ENCODE peak calls at places on chromosomes 5 and 9, in six cellular contexts. One of them, this sample, is unnamed.

GRCh38 chr5:157912621-157913325 is 53.8 kb upstream of the CLINT1 start:
- DNase-seq in GM06990: peak; percentile 78
- DNase-seq in sciatic nerve: no peak
- DNase-seq in GM23248: no peak
- DNase-seq in GM23338: no peak
- DNase-seq in activated CD4-positive, CD25-positive, alpha-beta regulatory T cell treated with anti-CD3 and anti-CD28 coated beads, Interleukin-2, amount 50 U/mL, for 72 hours: no peak
- DNase-seq in this sample: peak; percentile 42

GRCh38 chr5:78753093-78753531 is 104.5 kb upstream of the LHFPL2 start:
- DNase-seq in GM06990: no peak
- DNase-seq in GM23338: no peak
- DNase-seq in activated CD4-positive, CD25-positive, alpha-beta regulatory T cell treated with anti-CD3 and anti-CD28 coated beads, Interleukin-2, amount 50 U/mL, for 72 hours: no peak
- DNase-seq in GM23248: peak; percentile 74
- DNase-seq in sciatic nerve: no peak
- DNase-seq in this sample: no peak

GRCh38 chr5:57410374-57411320 is 72.0 kb downstream of the ACTBL2 start:
- DNase-seq in activated CD4-positive, CD25-positive, alpha-beta regulatory T cell treated with anti-CD3 and anti-CD28 coated beads, Interleukin-2, amount 50 U/mL, for 72 hours: no peak
- DNase-seq in sciatic nerve: no peak
- DNase-seq in GM23338: no peak
- DNase-seq in GM23248: no peak
- DNase-seq in GM06990: no peak
- DNase-seq in this sample: no peak

GRCh38 chr9:4299006-4299795 is 667 bp downstream of the GLIS3 start:
- DNase-seq in GM06990: peak; percentile 15
- DNase-seq in activated CD4-positive, CD25-positive, alpha-beta regulatory T cell treated with anti-CD3 and anti-CD28 coated beads, Interleukin-2, amount 50 U/mL, for 72 hours: peak; percentile 33
- DNase-seq in GM23338: peak; percentile 72
- DNase-seq in sciatic nerve: peak; percentile 60
- DNase-seq in GM23248: peak; percentile 77
- DNase-seq in this sample: peak; percentile 75

GRCh38 chr9:92724528-92725265 is 39.9 kb downstream of the BICD2 start:
- DNase-seq in activated CD4-positive, CD25-positive, alpha-beta regulatory T cell treated with anti-CD3 and anti-CD28 coated beads, Interleukin-2, amount 50 U/mL, for 72 hours: no peak
- DNase-seq in GM06990: no peak
- DNase-seq in GM23338: no peak
- DNase-seq in sciatic nerve: peak; percentile 50
- DNase-seq in GM23248: no peak
- DNase-seq in this sample: no peak

GRCh38 chr5:73985145-73985544 is 359.1 kb downstream of the ARHGEF28 start:
- DNase-seq in GM06990: no peak
- DNase-seq in sciatic nerve: no peak
- DNase-seq in GM23248: peak; percentile 42
- DNase-seq in GM23338: peak; percentile 36
- DNase-seq in activated CD4-positive, CD25-positive, alpha-beta regulatory T cell treated with anti-CD3 and anti-CD28 coated beads, Interleukin-2, amount 50 U/mL, for 72 hours: no peak
- DNase-seq in this sample: peak; percentile 40

GRCh38 chr9:68750786-68751185 is 45.7 kb downstream of the PIP5K1B start:
- DNase-seq in sciatic nerve: no peak
- DNase-seq in activated CD4-positive, CD25-positive, alpha-beta regulatory T cell treated with anti-CD3 and anti-CD28 coated beads, Interleukin-2, amount 50 U/mL, for 72 hours: no peak
- DNase-seq in GM06990: no peak
- DNase-seq in GM23338: peak; percentile 45
- DNase-seq in GM23248: no peak
- DNase-seq in this sample: peak; percentile 37

GRCh38 chr9:116355153-116355827 is 201.7 kb downstream of the PAPPA start:
- DNase-seq in GM23248: peak; percentile 49
- DNase-seq in sciatic nerve: no peak
- DNase-seq in GM23338: peak; percentile 54
- DNase-seq in GM06990: no peak
- DNase-seq in activated CD4-positive, CD25-positive, alpha-beta regulatory T cell treated with anti-CD3 and anti-CD28 coated beads, Interleukin-2, amount 50 U/mL, for 72 hours: no peak
- DNase-seq in this sample: peak; percentile 45

GRCh38 chr5:92560698-92561361 is 1020.2 kb downstream of the NR2F1-AS1 start:
- DNase-seq in activated CD4-positive, CD25-positive, alpha-beta regulatory T cell treated with anti-CD3 and anti-CD28 coated beads, Interleukin-2, amount 50 U/mL, for 72 hours: no peak
- DNase-seq in GM23338: peak; percentile 61
- DNase-seq in GM06990: no peak
- DNase-seq in GM23248: peak; percentile 82
- DNase-seq in sciatic nerve: no peak
- DNase-seq in this sample: no peak

GRCh38 chr5:122775713-122776084 is 819 bp downstream of the SNX2 start:
- DNase-seq in GM23248: no peak
- DNase-seq in GM06990: peak; percentile 32
- DNase-seq in GM23338: no peak
- DNase-seq in activated CD4-positive, CD25-positive, alpha-beta regulatory T cell treated with anti-CD3 and anti-CD28 coated beads, Interleukin-2, amount 50 U/mL, for 72 hours: no peak
- DNase-seq in sciatic nerve: no peak
- DNase-seq in this sample: no peak

GRCh38 chr5:57575839-57576238 is 93.2 kb upstream of the ACTBL2 start:
- DNase-seq in activated CD4-positive, CD25-positive, alpha-beta regulatory T cell treated with anti-CD3 and anti-CD28 coated beads, Interleukin-2, amount 50 U/mL, for 72 hours: no peak
- DNase-seq in GM06990: no peak
- DNase-seq in GM23248: no peak
- DNase-seq in GM23338: peak; percentile 11
- DNase-seq in sciatic nerve: no peak
- DNase-seq in this sample: no peak

GRCh38 chr9:134966697-134967546 is 49.2 kb upstream of the FCN1 start:
- DNase-seq in GM23248: no peak
- DNase-seq in GM23338: no peak
- DNase-seq in sciatic nerve: peak; percentile 40
- DNase-seq in activated CD4-positive, CD25-positive, alpha-beta regulatory T cell treated with anti-CD3 and anti-CD28 coated beads, Interleukin-2, amount 50 U/mL, for 72 hours: no peak
- DNase-seq in GM06990: no peak
- DNase-seq in this sample: no peak

GRCh38 chr5:73822989-73823339 is 197.0 kb downstream of the ARHGEF28 start:
- DNase-seq in GM06990: no peak
- DNase-seq in GM23248: peak; percentile 45
- DNase-seq in GM23338: no peak
- DNase-seq in sciatic nerve: no peak
- DNase-seq in activated CD4-positive, CD25-positive, alpha-beta regulatory T cell treated with anti-CD3 and anti-CD28 coated beads, Interleukin-2, amount 50 U/mL, for 72 hours: no peak
- DNase-seq in this sample: no peak

GRCh38 chr9:113578877-113579269 is 115.3 kb downstream of the RGS3 start:
- DNase-seq in GM23248: peak; percentile 96
- DNase-seq in sciatic nerve: no peak
- DNase-seq in GM23338: no peak
- DNase-seq in activated CD4-positive, CD25-positive, alpha-beta regulatory T cell treated with anti-CD3 and anti-CD28 coated beads, Interleukin-2, amount 50 U/mL, for 72 hours: peak; percentile 77
- DNase-seq in GM06990: peak; percentile 83
- DNase-seq in this sample: no peak

GRCh38 chr5:159316519-159317383 is 13.5 kb downstream of the IL12B start:
- DNase-seq in GM06990: no peak
- DNase-seq in GM23338: peak; percentile 76
- DNase-seq in GM23248: peak; percentile 62
- DNase-seq in activated CD4-positive, CD25-positive, alpha-beta regulatory T cell treated with anti-CD3 and anti-CD28 coated beads, Interleukin-2, amount 50 U/mL, for 72 hours: no peak
- DNase-seq in sciatic nerve: no peak
- DNase-seq in this sample: peak; percentile 71

GRCh38 chr9:121498150-121498486 is 1.5 kb downstream of the GGTA1 start:
- DNase-seq in GM23248: peak; percentile 85
- DNase-seq in activated CD4-positive, CD25-positive, alpha-beta regulatory T cell treated with anti-CD3 and anti-CD28 coated beads, Interleukin-2, amount 50 U/mL, for 72 hours: no peak
- DNase-seq in GM23338: peak; percentile 93
- DNase-seq in GM06990: peak; percentile 59
- DNase-seq in sciatic nerve: no peak
- DNase-seq in this sample: peak; percentile 88

GRCh38 chr9:126516936-126517750 is 96.6 kb upstream of the LMX1B start:
- DNase-seq in GM23248: peak; percentile 94
- DNase-seq in GM06990: peak; percentile 35
- DNase-seq in activated CD4-positive, CD25-positive, alpha-beta regulatory T cell treated with anti-CD3 and anti-CD28 coated beads, Interleukin-2, amount 50 U/mL, for 72 hours: peak; percentile 49
- DNase-seq in sciatic nerve: peak; percentile 77
- DNase-seq in GM23338: peak; percentile 78
- DNase-seq in this sample: peak; percentile 88

GRCh38 chr5:159518361-159518760 is 188.1 kb upstream of the IL12B start:
- DNase-seq in GM23248: peak; percentile 53
- DNase-seq in sciatic nerve: no peak
- DNase-seq in activated CD4-positive, CD25-positive, alpha-beta regulatory T cell treated with anti-CD3 and anti-CD28 coated beads, Interleukin-2, amount 50 U/mL, for 72 hours: no peak
- DNase-seq in GM23338: no peak
- DNase-seq in GM06990: no peak
- DNase-seq in this sample: no peak

GRCh38 chr9:71243951-71244350 is 122.5 kb upstream of the TRPM3 start:
- DNase-seq in GM23248: no peak
- DNase-seq in sciatic nerve: no peak
- DNase-seq in GM23338: peak; percentile 57
- DNase-seq in GM06990: no peak
- DNase-seq in activated CD4-positive, CD25-positive, alpha-beta regulatory T cell treated with anti-CD3 and anti-CD28 coated beads, Interleukin-2, amount 50 U/mL, for 72 hours: no peak
- DNase-seq in this sample: peak; percentile 76

GRCh38 chr5:148751025-148751424 is 75.4 kb upstream of the ADRB2 start:
- DNase-seq in GM06990: no peak
- DNase-seq in activated CD4-positive, CD25-positive, alpha-beta regulatory T cell treated with anti-CD3 and anti-CD28 coated beads, Interleukin-2, amount 50 U/mL, for 72 hours: no peak
- DNase-seq in sciatic nerve: no peak
- DNase-seq in GM23248: no peak
- DNase-seq in GM23338: no peak
- DNase-seq in this sample: no peak

GRCh38 chr5:38207343-38207742 is 51.0 kb upstream of the EGFLAM start:
- DNase-seq in activated CD4-positive, CD25-positive, alpha-beta regulatory T cell treated with anti-CD3 and anti-CD28 coated beads, Interleukin-2, amount 50 U/mL, for 72 hours: no peak
- DNase-seq in GM23248: peak; percentile 31
- DNase-seq in GM06990: no peak
- DNase-seq in sciatic nerve: no peak
- DNase-seq in GM23338: peak; percentile 68
- DNase-seq in this sample: no peak

GRCh38 chr5:76874088-76874581 is 24.3 kb downstream of the S100Z start:
- DNase-seq in sciatic nerve: no peak
- DNase-seq in GM06990: peak; percentile 39
- DNase-seq in GM23248: no peak
- DNase-seq in activated CD4-positive, CD25-positive, alpha-beta regulatory T cell treated with anti-CD3 and anti-CD28 coated beads, Interleukin-2, amount 50 U/mL, for 72 hours: no peak
- DNase-seq in GM23338: no peak
- DNase-seq in this sample: no peak

GRCh38 chr5:36690041-36690941 is 83.9 kb downstream of the SLC1A3 start:
- DNase-seq in sciatic nerve: peak; percentile 86
- DNase-seq in GM23248: peak; percentile 92
- DNase-seq in GM23338: peak; percentile 96
- DNase-seq in activated CD4-positive, CD25-positive, alpha-beta regulatory T cell treated with anti-CD3 and anti-CD28 coated beads, Interleukin-2, amount 50 U/mL, for 72 hours: peak; percentile 63
- DNase-seq in GM06990: peak; percentile 79
- DNase-seq in this sample: peak; percentile 93

GRCh38 chr9:71355884-71356283 is 234.5 kb upstream of the TRPM3 start:
- DNase-seq in GM06990: no peak
- DNase-seq in sciatic nerve: no peak
- DNase-seq in activated CD4-positive, CD25-positive, alpha-beta regulatory T cell treated with anti-CD3 and anti-CD28 coated beads, Interleukin-2, amount 50 U/mL, for 72 hours: no peak
- DNase-seq in GM23338: peak; percentile 80
- DNase-seq in GM23248: no peak
- DNase-seq in this sample: peak; percentile 46

GRCh38 chr9:73773896-73774295 is 622.2 kb downstream of the ANXA1 start:
- DNase-seq in GM23248: no peak
- DNase-seq in sciatic nerve: no peak
- DNase-seq in GM06990: no peak
- DNase-seq in activated CD4-positive, CD25-positive, alpha-beta regulatory T cell treated with anti-CD3 and anti-CD28 coated beads, Interleukin-2, amount 50 U/mL, for 72 hours: no peak
- DNase-seq in GM23338: no peak
- DNase-seq in this sample: no peak

GRCh38 chr9:128164332-128164885 is 4.3 kb downstream of the BBLN start:
- DNase-seq in GM23338: no peak
- DNase-seq in activated CD4-positive, CD25-positive, alpha-beta regulatory T cell treated with anti-CD3 and anti-CD28 coated beads, Interleukin-2, amount 50 U/mL, for 72 hours: no peak
- DNase-seq in GM06990: no peak
- DNase-seq in sciatic nerve: no peak
- DNase-seq in GM23248: peak; percentile 28
- DNase-seq in this sample: no peak

GRCh38 chr5:17185776-17186175 is 31.7 kb upstream of the BASP1 start:
- DNase-seq in GM23338: no peak
- DNase-seq in GM23248: peak; percentile 96
- DNase-seq in GM06990: no peak
- DNase-seq in activated CD4-positive, CD25-positive, alpha-beta regulatory T cell treated with anti-CD3 and anti-CD28 coated beads, Interleukin-2, amount 50 U/mL, for 72 hours: no peak
- DNase-seq in sciatic nerve: no peak
- DNase-seq in this sample: no peak

GRCh38 chr9:68941780-68942459 is 72.0 kb downstream of the PRKACG start:
- DNase-seq in activated CD4-positive, CD25-positive, alpha-beta regulatory T cell treated with anti-CD3 and anti-CD28 coated beads, Interleukin-2, amount 50 U/mL, for 72 hours: no peak
- DNase-seq in GM23338: no peak
- DNase-seq in GM06990: no peak
- DNase-seq in GM23248: no peak
- DNase-seq in sciatic nerve: no peak
- DNase-seq in this sample: no peak

GRCh38 chr5:78300464-78301045 is 6.1 kb upstream of the AP3B1 start:
- DNase-seq in GM06990: no peak
- DNase-seq in GM23248: peak; percentile 31
- DNase-seq in sciatic nerve: no peak
- DNase-seq in GM23338: peak; percentile 24
- DNase-seq in activated CD4-positive, CD25-positive, alpha-beta regulatory T cell treated with anti-CD3 and anti-CD28 coated beads, Interleukin-2, amount 50 U/mL, for 72 hours: no peak
- DNase-seq in this sample: no peak

GRCh38 chr5:126707080-126707479 is 69.9 kb upstream of the LMNB1 start:
- DNase-seq in sciatic nerve: no peak
- DNase-seq in GM23248: peak; percentile 18
- DNase-seq in activated CD4-positive, CD25-positive, alpha-beta regulatory T cell treated with anti-CD3 and anti-CD28 coated beads, Interleukin-2, amount 50 U/mL, for 72 hours: no peak
- DNase-seq in GM23338: no peak
- DNase-seq in GM06990: no peak
- DNase-seq in this sample: no peak

GRCh38 chr5:160470437-160471341 is 49.0 kb downstream of the PTTG1 start:
- DNase-seq in GM23338: no peak
- DNase-seq in GM06990: no peak
- DNase-seq in GM23248: no peak
- DNase-seq in activated CD4-positive, CD25-positive, alpha-beta regulatory T cell treated with anti-CD3 and anti-CD28 coated beads, Interleukin-2, amount 50 U/mL, for 72 hours: no peak
- DNase-seq in sciatic nerve: no peak
- DNase-seq in this sample: no peak

GRCh38 chr5:1745806-1746370 is 53.7 kb downstream of the MRPL36 start:
- DNase-seq in sciatic nerve: peak; percentile 26
- DNase-seq in GM06990: no peak
- DNase-seq in activated CD4-positive, CD25-positive, alpha-beta regulatory T cell treated with anti-CD3 and anti-CD28 coated beads, Interleukin-2, amount 50 U/mL, for 72 hours: no peak
- DNase-seq in GM23338: no peak
- DNase-seq in GM23248: no peak
- DNase-seq in this sample: no peak

This sample was measured in neural progenitor cell.